ENCODE peak calls at places on chromosomes 3 and 15, in six cellular contexts. C is esophagus squamous epithelium, A is gastrocnemius medialis, T is heart right ventricle, U is tibial nerve, D is A549. W is an unnamed sample.

GRCh38 chr15:37880009-37880834 is 54.2 kb upstream of the TMCO5A start:
- DNase-seq in T (no peak), A (no peak), U (no peak), C (no peak), D (peak; percentile 0), W (no peak)

GRCh38 chr15:62846805-62847481 is 195.6 kb upstream of the TPM1 start:
- DNase-seq in D (no peak), A (no peak), C (no peak), U (no peak), T (no peak), W (no peak)

GRCh38 chr3:160477750-160478149 is 28.2 kb upstream of the TRIM59 start:
- DNase-seq in C (no peak), A (no peak), U (no peak), T (no peak), D (no peak), W (no peak)

GRCh38 chr3:194867270-194867983 is 181.7 kb downstream of the FAM43A start:
- DNase-seq in T (peak; percentile 46), D (no peak), A (peak; percentile 30), C (no peak), U (no peak), W (no peak)

GRCh38 chr15:101664303-101664913 is 12.2 kb upstream of the TM2D3 start:
- DNase-seq in U (no peak), C (no peak), T (no peak), D (peak; percentile 54), A (no peak), W (no peak)

GRCh38 chr3:126548556-126549466 is 9.9 kb downstream of the C3orf22 start:
- DNase-seq in C (no peak), A (peak; percentile 7), D (no peak), U (no peak), T (no peak), W (peak; percentile 37)

GRCh38 chr15:42085236-42085605 is 9.1 kb downstream of the PLA2G4D start:
- DNase-seq in D (no peak), U (no peak), A (no peak), T (no peak), C (no peak), W (peak; percentile 58)

GRCh38 chr3:128804017-128804816 is 75.2 kb upstream of the ACAD9 start:
- DNase-seq in T (no peak), C (no peak), A (no peak), U (no peak), D (no peak), W (no peak)

GRCh38 chr15:67914537-67915373 is 74.9 kb upstream of the RNU6-1 start:
- DNase-seq in D (peak; percentile 60), U (peak; percentile 61), C (no peak), T (peak; percentile 60), A (peak; percentile 81), W (peak; percentile 80)

GRCh38 chr15:63950911-63951481 is 95.3 kb downstream of the DAPK2 start:
- DNase-seq in A (no peak), T (no peak), C (no peak), U (no peak), D (no peak), W (no peak)

GRCh38 chr15:31357148-31357547 is 30.5 kb downstream of the KLF13 start:
- DNase-seq in T (no peak), U (no peak), C (no peak), A (no peak), D (no peak), W (peak; percentile 45)

GRCh38 chr15:40052604-40053003 is 13.6 kb upstream of the SRP14 start:
- DNase-seq in U (no peak), C (no peak), T (no peak), D (no peak), A (no peak), W (no peak)

GRCh38 chr3:13282986-13283876 is 136.9 kb downstream of the NUP210 start:
- DNase-seq in U (no peak), D (peak; percentile 64), T (peak; percentile 46), C (no peak), A (no peak), W (peak; percentile 30)

GRCh38 chr3:54936561-54936960 is 8.7 kb upstream of the LRTM1 start:
- DNase-seq in C (no peak), T (no peak), D (no peak), U (no peak), A (no peak), W (no peak)

GRCh38 chr3:134795776-134796312 is 784 bp downstream of the EPHB1 start:
- DNase-seq in D (no peak), T (no peak), A (no peak), C (no peak), U (no peak), W (no peak)

GRCh38 chr3:181484026-181484425 is 227.7 kb upstream of the SOX2 start:
- DNase-seq in C (no peak), T (no peak), D (no peak), U (no peak), A (no peak), W (no peak)

GRCh38 chr3:52118156-52118875 is 35.9 kb downstream of the POC1A start:
- DNase-seq in U (no peak), D (no peak), A (no peak), C (no peak), T (no peak), W (no peak)

GRCh38 chr15:74528876-74529275 is 12.1 kb upstream of the ARID3B start:
- DNase-seq in T (no peak), D (no peak), U (no peak), C (no peak), A (no peak), W (no peak)

DNA sequence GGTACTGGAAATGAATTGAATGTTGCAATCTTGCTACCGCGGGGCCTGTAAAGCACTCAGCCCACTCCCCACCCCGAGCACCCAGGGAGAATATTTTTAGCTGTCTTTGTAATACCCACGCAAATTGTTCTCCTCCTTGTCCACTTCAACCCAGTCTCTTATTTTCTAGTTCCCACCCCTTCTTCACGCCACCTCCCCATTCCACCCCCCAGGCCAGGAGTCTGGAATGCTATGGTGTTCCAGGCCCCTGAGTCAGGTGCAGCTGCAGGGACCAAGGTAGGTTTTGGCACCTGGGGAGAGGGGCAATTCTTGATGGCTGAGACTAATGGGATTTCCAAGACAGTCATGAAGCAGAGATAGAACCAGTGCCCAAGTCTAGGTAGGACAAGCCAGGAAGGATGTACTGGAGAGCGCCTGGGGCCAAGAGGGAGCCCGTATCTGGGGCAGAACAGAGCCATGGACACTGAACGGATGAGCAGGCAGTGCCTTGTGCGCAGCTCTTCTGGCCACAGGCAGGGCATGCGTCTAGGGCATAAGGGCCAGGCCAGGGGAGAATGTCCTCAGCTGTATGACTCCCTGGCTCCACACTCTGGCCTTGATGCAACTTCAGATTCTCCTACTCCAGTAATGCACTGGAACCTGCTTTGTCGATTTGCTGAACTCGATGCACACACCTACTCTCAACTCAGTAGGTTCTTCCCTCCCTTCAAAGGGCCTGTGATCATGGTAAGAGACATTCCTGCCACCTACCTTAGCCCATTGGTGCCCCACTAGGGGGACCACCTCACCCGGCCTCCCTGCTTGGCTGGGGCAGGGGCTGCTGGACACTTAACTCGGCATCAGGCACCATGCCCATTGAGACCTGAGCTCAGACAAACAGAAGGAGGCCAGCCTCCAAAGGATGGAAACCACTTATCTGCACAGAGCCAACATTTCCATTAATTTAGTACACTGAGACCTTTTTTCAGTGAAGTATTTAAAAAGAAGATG is 34.6 kb upstream of the MAGEF1 start:
- DNase-seq in A (no peak), T (no peak), C (no peak), U (no peak), D (no peak), W (peak; percentile 36)
- H3K27ac ChIP-seq in A (no peak overlapping the region), T (no peak overlapping the region), C (no peak overlapping the region), U (no peak overlapping the region), D (no peak overlapping the region), W (no peak overlapping the region)

GRCh38 chr3:185066251-185066650 is 86.6 kb downstream of the C3orf70 start:
- DNase-seq in A (no peak), D (no peak), C (no peak), T (no peak), U (no peak), W (no peak)

GRCh38 chr3:185062221-185062620 is 90.6 kb downstream of the C3orf70 start:
- DNase-seq in C (no peak), U (no peak), A (no peak), D (no peak), T (no peak), W (no peak)

GRCh38 chr3:185067173-185067572 is 85.7 kb downstream of the C3orf70 start:
- DNase-seq in T (no peak), D (no peak), A (no peak), C (no peak), U (no peak), W (no peak)

GRCh38 chr3:185063431-185063830 is 89.4 kb downstream of the C3orf70 start:
- DNase-seq in T (no peak), U (no peak), D (no peak), C (no peak), A (no peak), W (no peak)

DNA sequence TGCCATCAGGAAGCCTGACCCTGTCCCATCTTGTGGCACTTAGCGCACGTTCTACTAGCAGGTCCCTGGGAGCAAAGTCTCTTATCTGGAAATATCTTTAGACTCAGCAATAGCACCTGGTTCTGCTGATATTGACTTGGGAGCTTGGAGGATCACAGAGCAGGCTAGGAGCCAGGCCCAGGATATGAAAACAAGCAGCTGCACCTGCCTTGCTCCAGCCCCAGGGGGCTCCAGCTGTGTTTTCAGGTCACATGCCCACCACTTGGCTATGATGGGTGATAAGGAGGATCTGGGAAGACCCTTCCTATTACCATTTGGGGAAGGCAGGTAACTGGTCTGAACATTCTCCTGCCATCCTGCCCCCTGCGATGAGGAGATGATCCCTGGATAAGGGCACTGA is 87.8 kb downstream of the C3orf70 start:
- DNase-seq in T (no peak), U (no peak), A (no peak), D (no peak), C (no peak), W (no peak)
- TF ChIP-seq CTCF in T (no peak), U (no peak), A (no peak), D (no peak), C (no peak), W (no peak)

DNA sequence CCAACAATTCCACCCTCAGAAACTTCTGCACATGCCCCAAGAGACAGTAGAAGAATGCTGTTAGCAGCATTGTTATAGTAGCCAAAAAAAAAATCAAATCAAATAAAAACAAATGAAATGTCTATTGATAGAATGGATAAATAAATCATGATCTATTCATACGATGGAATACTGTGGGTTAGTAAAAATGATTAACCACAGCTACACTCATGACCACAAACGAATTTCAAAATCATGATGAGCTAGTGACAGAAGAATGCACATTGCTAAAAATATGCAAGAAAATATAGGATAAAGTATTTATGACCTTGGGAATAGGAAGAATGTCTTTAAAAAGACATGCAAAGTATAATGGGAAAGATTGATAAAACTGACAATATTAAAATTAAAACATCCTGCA is 57.5 kb upstream of the ACAN start:
- DNase-seq in T (no peak), U (no peak), A (no peak), C (no peak), D (no peak), W (no peak)
- H3K27ac ChIP-seq in T (no peak overlapping the region), U (no peak overlapping the region), A (no peak overlapping the region), C (no peak overlapping the region), D (no peak overlapping the region), W (no peak overlapping the region)

DNA sequence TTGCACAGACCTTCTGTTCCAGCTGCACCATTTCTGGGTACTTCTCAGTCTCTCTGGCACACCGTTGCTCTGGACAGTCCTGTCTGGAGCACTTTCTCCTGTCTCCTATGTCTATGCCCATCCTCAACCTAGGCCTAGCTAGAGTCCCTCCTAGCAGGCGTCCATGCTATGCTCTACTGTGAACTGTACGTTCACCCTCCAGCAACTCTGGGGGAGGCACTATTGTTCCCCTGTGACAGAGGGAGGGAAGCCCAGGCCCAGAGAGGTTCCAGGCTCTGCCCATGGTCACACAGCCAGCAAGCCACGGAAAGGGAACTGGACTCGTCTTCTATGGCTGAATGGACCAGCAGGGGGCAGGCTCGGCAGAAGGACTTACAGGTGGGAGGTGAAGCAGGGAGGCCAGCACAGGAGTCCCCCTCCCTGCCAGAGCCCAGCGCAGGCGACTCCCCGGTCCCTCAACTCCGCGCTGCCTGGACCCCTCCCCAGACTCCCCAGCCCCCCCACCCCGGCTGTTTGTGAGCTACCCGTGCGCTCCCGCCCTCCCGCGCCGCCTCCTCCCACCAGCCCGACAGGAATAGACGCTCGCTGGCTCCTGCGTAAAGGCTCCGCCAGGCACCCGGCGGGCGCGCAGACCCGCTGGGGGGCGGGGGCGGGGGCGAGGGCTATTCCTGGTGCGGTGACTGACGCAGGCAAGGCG is 1.7 kb upstream of the LINGO1 start:
- DNase-seq in U (no peak), C (no peak), T (peak; percentile 53), D (peak; percentile 71), A (no peak), W (peak; percentile 79)
- TF ChIP-seq CTCF in U (no peak), C (peak; percentile 45), T (peak; percentile 61), D (peak; percentile 65), A (no peak), W (peak; percentile 50)

W was measured in upper lobe of right lung.